ENCODE peak calls at places on chromosomes 12 and 14, in ten cellular contexts. M is stimulated activated CD4-positive, alpha-beta T cell treated with anti-CD3 and anti-CD28 coated beads, Interleukin-15, amount 100 ng/mL, for 24 hours; S is HT1080; V is A549; Y is NCI-H146; A is neural progenitor cell; E is cerebellar cortex; J is HuH-7; Z is GM04504; B is frontal cortex. C is an unnamed sample.
A peak's percentile ranks its signal among the peaks of the same experiment; 100 is the strongest.

GRCh38 chr12:68733661-68734071 is 12.3 kb upstream of the SLC35E3 start:
- DNase-seq in M (no peak), S (peak; percentile 65), V (no peak), Y (no peak), A (no peak), E (no peak), J (no peak), Z (peak; percentile 40), B (no peak), C (no peak)

GRCh38 chr14:23610815-23611289 is 25.3 kb upstream of the DHRS2 start:
- DNase-seq in M (no peak), S (no peak), V (no peak), Y (no peak), A (no peak), E (no peak), J (no peak), Z (no peak), B (no peak), C (no peak)

GRCh38 chr14:94367347-94367746 is 21.1 kb downstream of the SERPINA1 start:
- DNase-seq in M (no peak), S (no peak), V (no peak), Y (no peak), A (no peak), E (no peak), J (no peak), Z (no peak), B (no peak), C (no peak)

GRCh38 chr12:48865141-48865440 is 579 bp downstream of the RND1 start:
- DNase-seq in M (no peak), S (no peak), V (no peak), Y (no peak), A (peak; percentile 36), E (peak; percentile 31), J (no peak), Z (no peak), B (no peak), C (no peak)

GRCh38 chr14:99735189-99736135 is 51.4 kb downstream of the CYP46A1 start:
- DNase-seq in M (no peak), S (no peak), V (no peak), Y (no peak), A (no peak), E (no peak), J (no peak), Z (no peak), B (no peak), C (no peak)

GRCh38 chr12:123070267-123071081 is 80.4 kb downstream of the PITPNM2 start:
- DNase-seq in M (no peak), S (peak; percentile 25), V (no peak), Y (no peak), A (no peak), E (no peak), J (no peak), Z (no peak), B (no peak), C (no peak)

GRCh38 chr14:92928961-92929688 is 6.2 kb downstream of the CHGA start:
- DNase-seq in M (no peak), S (no peak), V (no peak), Y (no peak), A (no peak), E (no peak), J (no peak), Z (no peak), B (no peak), C (no peak)

GRCh38 chr12:131673519-131674265 is 37.2 kb upstream of the SFSWAP start:
- DNase-seq in M (no peak), S (peak; percentile 68), V (no peak), Y (no peak), A (no peak), E (no peak), J (no peak), Z (no peak), B (no peak), C (no peak)

GRCh38 chr14:84750763-84751554 is 779.0 kb upstream of the FLRT2 start:
- DNase-seq in M (no peak), S (peak; percentile 36), V (no peak), Y (no peak), A (no peak), E (no peak), J (no peak), Z (no peak), B (no peak), C (no peak)

GRCh38 chr12:109804820-109805761 is 28.1 kb downstream of the TRPV4 start:
- DNase-seq in M (peak; percentile 69), S (peak; percentile 46), V (peak; percentile 82), Y (peak; percentile 60), A (peak; percentile 71), E (peak; percentile 78), J (peak; percentile 95), Z (peak; percentile 13), B (peak; percentile 82), C (peak; percentile 78)

GRCh38 chr12:84191779-84192178 is 720.8 kb downstream of the SLC6A15 start:
- DNase-seq in M (no peak), S (no peak), V (no peak), Y (no peak), A (no peak), E (no peak), J (no peak), Z (no peak), B (no peak), C (no peak)

GRCh38 chr12:82994117-82994516 is 307.4 kb downstream of the TMTC2 start:
- DNase-seq in M (no peak), S (no peak), V (no peak), Y (no peak), A (no peak), E (no peak), J (no peak), Z (no peak), B (no peak), C (no peak)

GRCh38 chr14:83556065-83556464 is 1973.9 kb upstream of the FLRT2 start:
- DNase-seq in M (no peak), S (no peak), V (no peak), Y (no peak), A (no peak), E (no peak), J (no peak), Z (no peak), B (no peak), C (no peak)

GRCh38 chr12:101945361-101946232 is 68.2 kb downstream of the DRAM1 start:
- DNase-seq in M (no peak), S (no peak), V (no peak), Y (no peak), A (no peak), E (no peak), J (peak; percentile 9), Z (peak; percentile 30), B (no peak), C (no peak)

GRCh38 chr12:4157122-4157521 is 116.4 kb upstream of the CCND2 start:
- DNase-seq in M (no peak), S (no peak), V (no peak), Y (no peak), A (no peak), E (no peak), J (no peak), Z (no peak), B (no peak), C (no peak)

GRCh38 chr14:68704736-68705720 is 87.8 kb downstream of the ZFP36L1 start:
- DNase-seq in M (no peak), S (no peak), V (no peak), Y (no peak), A (no peak), E (no peak), J (no peak), Z (no peak), B (no peak), C (no peak)